ENCODE peak calls at places on chromosomes 5 and 9, in four cellular contexts. One of them, this sample, is unnamed.
A peak's percentile ranks its signal among the peaks of the same experiment; 100 is the strongest.

GRCh38 chr9:30075451-30076199 is 2308.8 kb upstream of the ACO1 start:
- DNase-seq in HepG2: peak; percentile 1
- DNase-seq in K562: no peak
- DNase-seq in GM12878: peak; percentile 89
- DNase-seq in this sample: no peak

GRCh38 chr9:77911928-77912327 is 119.7 kb downstream of the GNAQ start:
- DNase-seq in HepG2: no peak
- DNase-seq in K562: no peak
- DNase-seq in GM12878: no peak
- DNase-seq in this sample: no peak

GRCh38 chr9:5510360-5510931 is at the start of gene PDCD1LG2:
- DNase-seq in HepG2: no peak
- DNase-seq in K562: no peak
- DNase-seq in GM12878: peak; percentile 76
- DNase-seq in this sample: no peak

GRCh38 chr5:83919071-83920041 is 198.7 kb upstream of the HAPLN1 start:
- DNase-seq in HepG2: no peak
- DNase-seq in K562: no peak
- DNase-seq in GM12878: no peak
- DNase-seq in this sample: no peak

GRCh38 chr5:52580921-52581320 is 206.8 kb upstream of the ITGA1 start:
- DNase-seq in HepG2: no peak
- DNase-seq in K562: no peak
- DNase-seq in GM12878: no peak
- DNase-seq in this sample: no peak

GRCh38 chr9:7963026-7963425 is 163.4 kb upstream of the DMAC1 start:
- DNase-seq in HepG2: no peak
- DNase-seq in K562: no peak
- DNase-seq in GM12878: no peak
- DNase-seq in this sample: no peak

GRCh38 chr5:129094924-129095797 is 612 bp downstream of the ISOC1 start:
- DNase-seq in HepG2: peak; percentile 80
- DNase-seq in K562: peak; percentile 51
- DNase-seq in GM12878: peak; percentile 21
- DNase-seq in this sample: peak; percentile 60

GRCh38 chr9:27181381-27181780 is 72.4 kb downstream of the TEK start:
- DNase-seq in HepG2: no peak
- DNase-seq in K562: no peak
- DNase-seq in GM12878: no peak
- DNase-seq in this sample: no peak

GRCh38 chr9:92180669-92181181 is 65.5 kb upstream of the SPTLC1 start:
- DNase-seq in HepG2: peak; percentile 20
- DNase-seq in K562: peak; percentile 80
- DNase-seq in GM12878: no peak
- DNase-seq in this sample: no peak

GRCh38 chr5:139394654-139395566 is at the start of gene PROB1:
- DNase-seq in HepG2: no peak
- DNase-seq in K562: no peak
- DNase-seq in GM12878: no peak
- DNase-seq in this sample: no peak

GRCh38 chr5:139131062-139131856 is 66.9 kb downstream of the SIL1 start:
- DNase-seq in HepG2: no peak
- DNase-seq in K562: no peak
- DNase-seq in GM12878: no peak
- DNase-seq in this sample: peak; percentile 24

GRCh38 chr5:139470821-139471300 is at the start of gene SMIM33:
- DNase-seq in HepG2: no peak
- DNase-seq in K562: no peak
- DNase-seq in GM12878: no peak
- DNase-seq in this sample: no peak

GRCh38 chr9:20188616-20189212 is 399.9 kb upstream of the SLC24A2 start:
- DNase-seq in HepG2: no peak
- DNase-seq in K562: no peak
- DNase-seq in GM12878: no peak
- DNase-seq in this sample: no peak

GRCh38 chr9:14179449-14179848 is 134.5 kb downstream of the NFIB start:
- DNase-seq in HepG2: peak; percentile 56
- DNase-seq in K562: no peak
- DNase-seq in GM12878: no peak
- DNase-seq in this sample: no peak

GRCh38 chr5:81187885-81188284 is 45.2 kb upstream of the CKMT2 start:
- DNase-seq in HepG2: no peak
- DNase-seq in K562: no peak
- DNase-seq in GM12878: no peak
- DNase-seq in this sample: no peak

GRCh38 chr5:142922223-142922952 is 152.2 kb downstream of the ARHGAP26 start:
- DNase-seq in HepG2: peak; percentile 95
- DNase-seq in K562: peak; percentile 17
- DNase-seq in GM12878: peak; percentile 21
- DNase-seq in this sample: no peak

GRCh38 chr9:32581512-32582143 is 8.7 kb upstream of the NDUFB6 start:
- DNase-seq in HepG2: peak; percentile 61
- DNase-seq in K562: no peak
- DNase-seq in GM12878: no peak
- DNase-seq in this sample: no peak

GRCh38 chr9:127119319-127119709 is 3.1 kb downstream of the ANGPTL2 start:
- DNase-seq in HepG2: no peak
- DNase-seq in K562: no peak
- DNase-seq in GM12878: no peak
- DNase-seq in this sample: no peak

GRCh38 chr5:6235726-6236125 is 142.6 kb downstream of the MED10 start:
- DNase-seq in HepG2: no peak
- DNase-seq in K562: no peak
- DNase-seq in GM12878: no peak
- DNase-seq in this sample: no peak

GRCh38 chr9:108151161-108151586 is 661.6 kb upstream of the KLF4 start:
- DNase-seq in HepG2: no peak
- DNase-seq in K562: peak; percentile 14
- DNase-seq in GM12878: no peak
- DNase-seq in this sample: no peak

GRCh38 chr9:98091735-98092632 is 27.0 kb downstream of the TRIM14 start:
- DNase-seq in HepG2: no peak
- DNase-seq in K562: no peak
- DNase-seq in GM12878: no peak
- DNase-seq in this sample: peak; percentile 37

GRCh38 chr5:55918097-55919035 is 67.2 kb downstream of the IL31RA start:
- DNase-seq in HepG2: no peak
- DNase-seq in K562: no peak
- DNase-seq in GM12878: no peak
- DNase-seq in this sample: no peak

GRCh38 chr5:81530919-81531318 is 137.0 kb upstream of the ACOT12 start:
- DNase-seq in HepG2: no peak
- DNase-seq in K562: no peak
- DNase-seq in GM12878: no peak
- DNase-seq in this sample: no peak

GRCh38 chr5:78746990-78747389 is 98.4 kb upstream of the LHFPL2 start:
- DNase-seq in HepG2: no peak
- DNase-seq in K562: no peak
- DNase-seq in GM12878: no peak
- DNase-seq in this sample: peak; percentile 33

GRCh38 chr9:21160178-21160577 is 6.3 kb downstream of the IFNA21 start:
- DNase-seq in HepG2: no peak
- DNase-seq in K562: no peak
- DNase-seq in GM12878: peak; percentile 43
- DNase-seq in this sample: no peak

GRCh38 chr5:97266576-97266975 is 83.5 kb upstream of the RIOK2 start:
- DNase-seq in HepG2: no peak
- DNase-seq in K562: no peak
- DNase-seq in GM12878: no peak
- DNase-seq in this sample: no peak

DNA sequence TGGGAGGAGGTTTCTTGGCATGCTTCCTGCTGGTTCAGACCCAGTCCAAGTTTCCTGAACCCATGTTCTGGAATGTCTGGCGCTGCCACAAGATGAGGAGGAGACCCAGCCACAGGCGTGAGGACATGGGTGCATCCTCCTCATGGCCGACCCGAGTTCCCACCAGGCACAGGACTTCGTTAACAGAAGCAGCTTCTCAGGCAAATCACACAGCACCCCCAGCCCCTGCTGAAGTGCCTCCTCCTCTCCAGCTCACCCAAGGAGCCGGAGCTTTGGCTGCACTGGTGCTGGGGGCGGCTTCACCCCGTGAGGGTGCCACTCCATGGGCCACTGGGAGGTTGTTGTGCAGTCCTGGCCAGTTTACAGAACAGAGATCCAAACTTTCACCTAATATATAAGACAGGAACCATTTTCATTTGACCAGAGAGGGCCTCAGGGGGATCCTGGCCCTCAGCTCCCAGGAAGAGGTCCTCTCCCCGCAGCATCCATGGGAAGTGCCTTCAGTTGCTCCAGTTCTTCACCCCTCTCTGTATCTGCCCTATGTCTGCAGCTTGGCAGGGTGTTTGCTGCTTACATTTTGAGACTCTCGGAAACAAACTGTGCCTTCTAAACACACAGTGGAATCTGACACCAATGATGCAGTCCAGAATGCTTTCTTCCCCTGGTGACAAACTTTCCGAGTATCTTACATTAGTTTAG is 10.2 kb upstream of the NKD2 start:
- DNase-seq in HepG2: no peak
- DNase-seq in K562: no peak
- DNase-seq in GM12878: no peak
- DNase-seq in this sample: peak; percentile 2
- TF ChIP-seq ESRRA in HepG2: no peak
- TF ChIP-seq ESRRA in K562: no peak
- TF ChIP-seq ESRRA in GM12878: no peak
- TF ChIP-seq ESRRA in this sample: no peak

DNA sequence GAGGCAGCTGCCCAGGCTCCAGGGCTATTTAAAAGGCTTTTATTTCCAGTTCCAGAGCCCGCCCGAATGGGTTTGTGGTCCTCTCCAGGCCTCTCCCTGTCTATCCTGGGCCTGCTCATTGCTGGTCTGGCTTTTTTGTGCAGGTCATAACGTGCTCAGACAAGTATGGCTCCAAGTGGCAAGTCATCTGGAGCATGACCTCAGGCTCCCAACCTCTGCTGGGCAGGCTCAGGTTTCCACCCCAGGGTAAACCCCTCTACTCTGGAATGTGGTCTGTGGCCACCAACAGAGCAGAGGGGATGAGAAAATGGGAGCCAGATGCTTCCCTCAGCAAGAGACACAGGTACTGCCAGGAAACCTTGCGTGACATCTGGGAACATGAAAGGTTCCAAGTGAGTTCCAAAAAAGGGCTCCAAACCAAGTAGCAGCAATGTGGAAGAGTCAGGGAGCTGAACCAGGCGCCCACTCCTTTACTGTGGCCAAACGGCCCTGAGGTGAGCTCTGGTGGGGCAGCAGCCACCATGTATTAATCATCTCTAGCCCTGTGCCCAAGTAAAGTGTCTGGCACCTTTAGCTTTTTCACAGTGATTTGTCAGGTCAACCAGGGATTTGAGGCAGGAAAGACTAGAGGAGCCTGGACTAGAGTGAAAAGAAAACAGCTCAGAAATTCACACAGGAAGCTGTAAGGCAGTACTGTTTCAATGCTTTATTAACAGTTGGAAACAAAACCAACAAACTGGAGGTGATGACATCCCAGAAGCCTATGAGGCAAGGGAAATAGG is 25.6 kb downstream of the PCDHGC5 start:
- DNase-seq in HepG2: no peak
- DNase-seq in K562: no peak
- DNase-seq in GM12878: no peak
- DNase-seq in this sample: peak; percentile 70
- TF ChIP-seq CREB1 in HepG2: no peak
- TF ChIP-seq CREB1 in K562: no peak
- TF ChIP-seq CREB1 in GM12878: no peak
- TF ChIP-seq CREB1 in this sample: no peak

GRCh38 chr9:114098660-114099522 is at the start of gene KIF12:
- DNase-seq in HepG2: peak; percentile 74
- DNase-seq in K562: peak; percentile 84
- DNase-seq in GM12878: no peak
- DNase-seq in this sample: peak; percentile 89

GRCh38 chr9:114096041-114096511 is 3.0 kb downstream of the KIF12 start:
- DNase-seq in HepG2: no peak
- DNase-seq in K562: peak; percentile 40
- DNase-seq in GM12878: no peak
- DNase-seq in this sample: peak; percentile 68

GRCh38 chr9:114096866-114097612 is 2.1 kb downstream of the KIF12 start:
- DNase-seq in HepG2: no peak
- DNase-seq in K562: no peak
- DNase-seq in GM12878: no peak
- DNase-seq in this sample: no peak

GRCh38 chr9:114098021-114098659 is 952 bp downstream of the KIF12 start:
- DNase-seq in HepG2: no peak
- DNase-seq in K562: peak; percentile 81
- DNase-seq in GM12878: no peak
- DNase-seq in this sample: peak; percentile 75

GRCh38 chr9:114097613-114098020 is 1.5 kb downstream of the KIF12 start:
- DNase-seq in HepG2: no peak
- DNase-seq in K562: no peak
- DNase-seq in GM12878: no peak
- DNase-seq in this sample: no peak
- TF ChIP-seq ESRRA in HepG2: no peak
- TF ChIP-seq ESRRA in K562: no peak
- TF ChIP-seq ESRRA in GM12878: no peak
- TF ChIP-seq ESRRA in this sample: no peak

GRCh38 chr9:16718296-16718695 is 152.2 kb downstream of the BNC2 start:
- DNase-seq in HepG2: no peak
- DNase-seq in K562: no peak
- DNase-seq in GM12878: no peak
- DNase-seq in this sample: no peak
- TF ChIP-seq CREB1 in HepG2: no peak
- TF ChIP-seq CREB1 in K562: no peak
- TF ChIP-seq CREB1 in GM12878: no peak
- TF ChIP-seq CREB1 in this sample: no peak

DNA sequence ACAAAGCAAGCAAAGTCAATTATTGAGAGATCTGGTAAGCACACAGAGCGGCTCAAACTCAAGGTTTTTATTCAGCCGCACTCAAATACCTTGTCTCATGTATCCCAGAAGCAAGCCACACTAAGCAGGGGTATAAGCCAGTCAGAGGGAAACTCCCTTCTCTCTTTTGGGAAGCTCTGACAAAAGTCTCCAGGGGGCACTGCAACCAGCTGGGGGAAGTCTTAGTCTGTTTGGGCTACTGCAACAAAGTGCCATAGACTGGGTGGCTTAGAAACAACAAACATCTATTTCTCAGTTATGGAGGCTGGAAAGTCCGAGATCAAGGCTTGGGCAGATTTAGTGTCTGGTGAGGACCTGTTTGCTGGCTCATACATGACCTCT is 246.0 kb downstream of the ENC1 start:
- DNase-seq in HepG2: peak; percentile 20
- DNase-seq in K562: no peak
- DNase-seq in GM12878: no peak
- DNase-seq in this sample: no peak
- TF ChIP-seq ESRRA in HepG2: no peak
- TF ChIP-seq ESRRA in K562: no peak
- TF ChIP-seq ESRRA in GM12878: no peak
- TF ChIP-seq ESRRA in this sample: no peak

GRCh38 chr5:176157656-176158055 is 80.6 kb upstream of the SIMC1 start:
- DNase-seq in HepG2: no peak
- DNase-seq in K562: no peak
- DNase-seq in GM12878: no peak
- DNase-seq in this sample: no peak
- TF ChIP-seq CREB1 in HepG2: no peak
- TF ChIP-seq CREB1 in K562: no peak
- TF ChIP-seq CREB1 in GM12878: no peak
- TF ChIP-seq CREB1 in this sample: no peak

This sample was measured in WTC11.